ENCODE peak calls at places on chromosomes 2 and 18, in eight cellular contexts. W, O, Y, L, C, N, G and R are unnamed samples.

GRCh38 chr2:147952118-147952517 is 68.4 kb downstream of the ORC4 start:
- DNase-seq in W (no peak), O (no peak), Y (no peak), L (no peak), C (no peak), N (no peak), G (no peak), R (no peak)

GRCh38 chr18:21769206-21769605 is 28.6 kb downstream of the MIB1 start:
- DNase-seq in W (peak; percentile 15), O (peak; percentile 5), Y (no peak), L (no peak), C (no peak), N (no peak), G (no peak), R (no peak)

GRCh38 chr2:42810126-42810970 is 18.0 kb upstream of the HAAO start:
- DNase-seq in W (peak; percentile 96), O (peak; percentile 97), Y (peak; percentile 91), L (peak; percentile 96), C (peak; percentile 94), N (peak; percentile 98), G (peak; percentile 96), R (peak; percentile 87)

GRCh38 chr2:156435725-156436476 is at the start of gene GPD2:
- DNase-seq in W (peak; percentile 96), O (peak; percentile 88), Y (peak; percentile 91), L (peak; percentile 96), C (peak; percentile 86), N (peak; percentile 83), G (peak; percentile 92), R (no peak)

GRCh38 chr2:112301171-112301584 is 25.8 kb downstream of the ZC3H6 start:
- DNase-seq in W (peak; percentile 54), O (peak; percentile 18), Y (no peak), L (no peak), C (no peak), N (peak; percentile 72), G (no peak), R (no peak)

GRCh38 chr2:153474407-153474806 is 4.2 kb downstream of the RPRM start:
- DNase-seq in W (no peak), O (no peak), Y (no peak), L (no peak), C (no peak), N (no peak), G (no peak), R (no peak)

GRCh38 chr2:43370146-43370545 is 143.7 kb upstream of the ZFP36L2 start:
- DNase-seq in W (no peak), O (no peak), Y (peak; percentile 57), L (no peak), C (no peak), N (no peak), G (no peak), R (no peak)

GRCh38 chr18:29496276-29496675 is 1319.3 kb upstream of the CDH2 start:
- DNase-seq in W (no peak), O (no peak), Y (no peak), L (no peak), C (no peak), N (peak; percentile 46), G (no peak), R (no peak)

GRCh38 chr2:112679484-112679883 is 33.7 kb downstream of the SLC20A1 start:
- DNase-seq in W (peak; percentile 87), O (no peak), Y (no peak), L (no peak), C (peak; percentile 84), N (no peak), G (no peak), R (no peak)

GRCh38 chr2:95329891-95330822 is 33.0 kb downstream of the KCNIP3 start:
- DNase-seq in W (no peak), O (no peak), Y (no peak), L (no peak), C (no peak), N (no peak), G (no peak), R (no peak)

GRCh38 chr2:138213079-138213478 is 248.8 kb downstream of the HNMT start:
- DNase-seq in W (no peak), O (no peak), Y (no peak), L (no peak), C (no peak), N (no peak), G (no peak), R (no peak)

GRCh38 chr2:107936427-107937359 is 49.6 kb upstream of the SLC5A7 start:
- DNase-seq in W (peak; percentile 31), O (no peak), Y (peak; percentile 15), L (no peak), C (peak; percentile 29), N (peak; percentile 20), G (no peak), R (no peak)

GRCh38 chr2:189534854-189535253 is 45.7 kb downstream of the SLC40A1 start:
- DNase-seq in W (peak; percentile 85), O (peak; percentile 46), Y (no peak), L (no peak), C (peak; percentile 58), N (peak; percentile 64), G (no peak), R (peak; percentile 46)

GRCh38 chr2:187581125-187581896 is 27.1 kb upstream of the TFPI start:
- DNase-seq in W (peak; percentile 58), O (peak; percentile 65), Y (peak; percentile 49), L (no peak), C (peak; percentile 55), N (peak; percentile 74), G (peak; percentile 33), R (no peak)

GRCh38 chr2:201130524-201131186 is 14.7 kb downstream of the CFLAR start:
- DNase-seq in W (peak; percentile 88), O (peak; percentile 80), Y (no peak), L (no peak), C (peak; percentile 96), N (peak; percentile 93), G (peak; percentile 36), R (no peak)

GRCh38 chr18:5604778-5605177 is 61.0 kb upstream of the EPB41L3 start:
- DNase-seq in W (no peak), O (no peak), Y (peak; percentile 41), L (no peak), C (no peak), N (peak; percentile 23), G (no peak), R (no peak)

GRCh38 chr18:3350566-3351527 is 88.9 kb downstream of the MYL12B start:
- DNase-seq in W (peak; percentile 54), O (peak; percentile 27), Y (no peak), L (no peak), C (peak; percentile 95), N (peak; percentile 53), G (no peak), R (no peak)

GRCh38 chr2:96887419-96888081 is 17.7 kb upstream of the SEMA4C start:
- DNase-seq in W (peak; percentile 31), O (no peak), Y (no peak), L (no peak), C (no peak), N (no peak), G (no peak), R (no peak)

GRCh38 chr2:187302146-187302545 is 145.9 kb downstream of the CALCRL start:
- DNase-seq in W (no peak), O (peak; percentile 61), Y (no peak), L (no peak), C (no peak), N (peak; percentile 87), G (no peak), R (no peak)

GRCh38 chr2:33275689-33276444 is 200.6 kb upstream of the RASGRP3 start:
- DNase-seq in W (peak; percentile 99), O (peak; percentile 96), Y (no peak), L (peak; percentile 38), C (peak; percentile 95), N (peak; percentile 98), G (no peak), R (no peak)

GRCh38 chr2:224382973-224383555 is 18.8 kb downstream of the FAM124B start:
- DNase-seq in W (no peak), O (no peak), Y (no peak), L (no peak), C (no peak), N (no peak), G (no peak), R (no peak)
- H3K4me3 ChIP-seq in W (no peak overlapping the region), O (no peak overlapping the region), Y (no peak overlapping the region), L (no peak overlapping the region), C (no peak overlapping the region), N (no peak overlapping the region), G (no peak overlapping the region), R (no peak overlapping the region)

DNA sequence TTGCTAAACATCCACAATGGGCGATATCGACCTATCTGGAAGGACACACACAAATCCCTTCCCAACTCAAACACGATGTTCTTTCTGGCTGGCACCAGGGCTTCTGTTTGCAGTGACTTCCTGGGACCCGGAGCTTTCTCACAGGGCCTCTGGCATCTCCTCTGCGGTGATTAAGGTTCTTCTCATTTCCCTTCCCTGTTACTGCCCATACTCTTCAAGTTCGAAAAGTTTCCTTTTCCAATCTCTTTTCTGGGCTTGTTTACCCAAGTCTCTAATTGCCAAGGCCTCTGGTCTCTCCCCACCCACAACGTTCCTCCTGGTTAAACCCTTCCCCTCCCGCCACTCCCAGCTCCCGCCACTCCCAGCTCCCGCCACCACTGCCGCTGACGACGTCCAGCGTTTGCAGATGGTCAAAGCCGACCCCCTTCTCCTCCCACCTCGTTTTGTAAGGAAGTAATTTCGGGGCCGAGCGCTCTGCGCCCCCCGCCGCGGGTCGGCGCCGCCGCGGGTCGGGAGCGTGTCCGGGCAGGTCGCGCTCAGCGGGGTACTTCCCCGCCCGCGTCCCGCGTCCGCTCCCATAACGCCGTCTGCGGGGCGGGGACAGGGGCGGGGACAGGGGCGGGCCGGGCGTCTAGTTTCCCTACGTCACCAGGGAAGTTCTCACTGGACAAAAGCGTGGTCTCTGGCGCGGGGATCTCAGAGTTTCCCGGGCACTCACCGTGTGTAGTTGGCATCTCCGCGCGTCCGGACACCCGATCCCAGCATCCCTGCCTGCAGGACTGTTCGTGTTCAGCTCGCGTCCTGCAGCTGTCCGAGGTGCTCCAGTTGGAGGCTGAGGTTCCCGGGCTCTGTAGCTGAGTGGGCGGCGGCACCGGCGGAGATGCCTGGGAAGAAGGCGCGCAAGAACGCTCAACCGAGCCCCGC is at the start of gene PMAIP1:
- DNase-seq in W (peak; percentile 95), O (peak; percentile 97), Y (peak; percentile 90), L (peak; percentile 89), C (peak; percentile 93), N (peak; percentile 97), G (peak; percentile 76), R (no peak)
- H3K4me3 ChIP-seq in W (peak within 1 kb of the TSS; percentile 77), O (peak within 1 kb of the TSS; percentile 96), Y (peak within 1 kb of the TSS; percentile 82), L (peak within 1 kb of the TSS; percentile 67), C (peak within 1 kb of the TSS; percentile 71), N (peak within 1 kb of the TSS; percentile 90), G (peak within 1 kb of the TSS; percentile 59), R (peak within 1 kb of the TSS; percentile 71)

GRCh38 chr2:196638765-196639164 is 750 bp upstream of the CCDC150 start:
- DNase-seq in W (no peak), O (no peak), Y (no peak), L (no peak), C (no peak), N (no peak), G (no peak), R (no peak)
- H3K4me3 ChIP-seq in W (peak overlapping the region; percentile 84), O (no peak overlapping the region), Y (no peak overlapping the region), L (peak overlapping the region; percentile 51), C (peak overlapping the region; percentile 73), N (peak overlapping the region; percentile 86), G (peak overlapping the region; percentile 49), R (no peak overlapping the region)

GRCh38 chr2:240569998-240570530 is 1.8 kb downstream of the RNPEPL1 start:
- DNase-seq in W (no peak), O (no peak), Y (no peak), L (peak; percentile 34), C (no peak), N (no peak), G (no peak), R (no peak)
- H3K4me3 ChIP-seq in W (no peak overlapping the region), O (no peak overlapping the region), Y (peak overlapping the region; percentile 80), L (no peak overlapping the region), C (no peak overlapping the region), N (no peak overlapping the region), G (no peak overlapping the region), R (no peak overlapping the region)